ENCODE peak calls at places on chromosomes 16 and 17, in six cellular contexts. One of them, this sample, is unnamed.

GRCh38 chr17:7549401-7550055 is 670 bp downstream of the TNFSF12 start:
- DNase-seq in iPS DF 19.7: no peak
- DNase-seq in stimulated activated naive CD8-positive, alpha-beta T cell treated with anti-CD3 and anti-CD28 coated beads, Interleukin-15, Interleukin-2, amounts not matched to agents 100 U/mL and 50 U/mL, for 24 hours: peak
- DNase-seq in nucleus accumbens: peak
- DNase-seq in EL: no peak
- DNase-seq in sigmoid colon: peak
- DNase-seq in this sample: peak

GRCh38 chr17:39306509-39307212 is 80.9 kb upstream of the STAC2 start:
- DNase-seq in stimulated activated naive CD8-positive, alpha-beta T cell treated with anti-CD3 and anti-CD28 coated beads, Interleukin-15, Interleukin-2, amounts not matched to agents 100 U/mL and 50 U/mL, for 24 hours: no peak
- DNase-seq in sigmoid colon: no peak
- DNase-seq in iPS DF 19.7: no peak
- DNase-seq in nucleus accumbens: no peak
- DNase-seq in EL: peak
- DNase-seq in this sample: no peak

GRCh38 chr17:11644265-11645212 is 46.3 kb downstream of the DNAH9 start:
- DNase-seq in EL: peak
- DNase-seq in nucleus accumbens: peak
- DNase-seq in sigmoid colon: peak
- DNase-seq in iPS DF 19.7: peak
- DNase-seq in stimulated activated naive CD8-positive, alpha-beta T cell treated with anti-CD3 and anti-CD28 coated beads, Interleukin-15, Interleukin-2, amounts not matched to agents 100 U/mL and 50 U/mL, for 24 hours: peak
- DNase-seq in this sample: no peak

GRCh38 chr16:61909074-61909473 is 127.2 kb downstream of the CDH8 start:
- DNase-seq in nucleus accumbens: no peak
- DNase-seq in sigmoid colon: no peak
- DNase-seq in EL: no peak
- DNase-seq in stimulated activated naive CD8-positive, alpha-beta T cell treated with anti-CD3 and anti-CD28 coated beads, Interleukin-15, Interleukin-2, amounts not matched to agents 100 U/mL and 50 U/mL, for 24 hours: no peak
- DNase-seq in iPS DF 19.7: no peak
- DNase-seq in this sample: no peak

GRCh38 chr17:47266782-47267181 is 13.2 kb downstream of the ITGB3 start:
- DNase-seq in sigmoid colon: no peak
- DNase-seq in iPS DF 19.7: no peak
- DNase-seq in stimulated activated naive CD8-positive, alpha-beta T cell treated with anti-CD3 and anti-CD28 coated beads, Interleukin-15, Interleukin-2, amounts not matched to agents 100 U/mL and 50 U/mL, for 24 hours: no peak
- DNase-seq in EL: no peak
- DNase-seq in nucleus accumbens: no peak
- DNase-seq in this sample: no peak

GRCh38 chr17:7004398-7005253 is 7.8 kb upstream of the RNASEK start:
- DNase-seq in EL: peak
- DNase-seq in stimulated activated naive CD8-positive, alpha-beta T cell treated with anti-CD3 and anti-CD28 coated beads, Interleukin-15, Interleukin-2, amounts not matched to agents 100 U/mL and 50 U/mL, for 24 hours: peak
- DNase-seq in nucleus accumbens: no peak
- DNase-seq in iPS DF 19.7: no peak
- DNase-seq in sigmoid colon: no peak
- DNase-seq in this sample: no peak

GRCh38 chr17:12618557-12618956 is 47.1 kb upstream of the MYOCD start:
- DNase-seq in nucleus accumbens: no peak
- DNase-seq in EL: peak
- DNase-seq in stimulated activated naive CD8-positive, alpha-beta T cell treated with anti-CD3 and anti-CD28 coated beads, Interleukin-15, Interleukin-2, amounts not matched to agents 100 U/mL and 50 U/mL, for 24 hours: no peak
- DNase-seq in iPS DF 19.7: no peak
- DNase-seq in sigmoid colon: no peak
- DNase-seq in this sample: no peak

GRCh38 chr17:54974758-54975157 is 6.2 kb downstream of the STXBP4 start:
- DNase-seq in nucleus accumbens: no peak
- DNase-seq in stimulated activated naive CD8-positive, alpha-beta T cell treated with anti-CD3 and anti-CD28 coated beads, Interleukin-15, Interleukin-2, amounts not matched to agents 100 U/mL and 50 U/mL, for 24 hours: no peak
- DNase-seq in EL: no peak
- DNase-seq in sigmoid colon: no peak
- DNase-seq in iPS DF 19.7: no peak
- DNase-seq in this sample: no peak

GRCh38 chr17:46157443-46158107 is 35.7 kb downstream of the KANSL1 start:
- DNase-seq in iPS DF 19.7: no peak
- DNase-seq in nucleus accumbens: no peak
- DNase-seq in EL: peak
- DNase-seq in stimulated activated naive CD8-positive, alpha-beta T cell treated with anti-CD3 and anti-CD28 coated beads, Interleukin-15, Interleukin-2, amounts not matched to agents 100 U/mL and 50 U/mL, for 24 hours: no peak
- DNase-seq in sigmoid colon: no peak
- DNase-seq in this sample: no peak

GRCh38 chr16:15782573-15783365 is 74.1 kb downstream of the MYH11 start:
- DNase-seq in sigmoid colon: no peak
- DNase-seq in stimulated activated naive CD8-positive, alpha-beta T cell treated with anti-CD3 and anti-CD28 coated beads, Interleukin-15, Interleukin-2, amounts not matched to agents 100 U/mL and 50 U/mL, for 24 hours: no peak
- DNase-seq in EL: no peak
- DNase-seq in nucleus accumbens: no peak
- DNase-seq in iPS DF 19.7: no peak
- DNase-seq in this sample: no peak

GRCh38 chr17:700504-701094 is 14.0 kb downstream of the VPS53 start:
- DNase-seq in iPS DF 19.7: no peak
- DNase-seq in nucleus accumbens: no peak
- DNase-seq in EL: peak
- DNase-seq in stimulated activated naive CD8-positive, alpha-beta T cell treated with anti-CD3 and anti-CD28 coated beads, Interleukin-15, Interleukin-2, amounts not matched to agents 100 U/mL and 50 U/mL, for 24 hours: no peak
- DNase-seq in sigmoid colon: no peak
- DNase-seq in this sample: peak